ENCODE peak calls at places on chromosomes 5 and 9, in nine cellular contexts. R is heart left ventricle; L is A673; N is SJSA1; Y is cardiac muscle cell; U is neuronal stem cell; D is CD8-positive, alpha-beta T cell; K is neural progenitor cell; T is heart right ventricle. F is an unnamed sample. For H3K9me3 and H3K4me1, the result is how much of the 10 kb centered on the place peaks cover.

GRCh38 chr9:113548221-113549041 is 84.9 kb downstream of the RGS3 start:
- DNase-seq in R (peak), L (no peak), N (peak), Y (peak), U (no peak), D (no peak), K (peak), T (peak), F (no peak)

GRCh38 chr5:138000102-138000723 is 32.7 kb downstream of the FAM13B start:
- DNase-seq in R (no peak), L (no peak), N (no peak), Y (peak), U (no peak), D (no peak), K (no peak), T (no peak), F (no peak)

GRCh38 chr9:15135167-15135792 is 171.7 kb downstream of the TTC39B start:
- DNase-seq in R (peak), L (peak), N (peak), Y (peak), U (peak), D (no peak), K (peak), T (no peak), F (peak)

GRCh38 chr5:120615967-120616645 is 152.0 kb downstream of the PRR16 start:
- DNase-seq in R (no peak), L (no peak), N (peak), Y (peak), U (no peak), D (no peak), K (peak), T (no peak), F (no peak)

GRCh38 chr9:128992995-128993394 is 35.1 kb downstream of the SH3GLB2 start:
- DNase-seq in R (no peak), L (no peak), N (no peak), Y (peak), U (no peak), D (no peak), K (peak), T (no peak), F (no peak)

GRCh38 chr5:58462623-58463230 is 2.8 kb upstream of the PLK2 start:
- DNase-seq in R (peak), L (peak), N (no peak), Y (peak), U (peak), D (no peak), K (peak), T (no peak), F (peak)

GRCh38 chr9:126687868-126688503 is 74.3 kb downstream of the LMX1B start:
- DNase-seq in R (no peak), L (no peak), N (no peak), Y (no peak), U (no peak), D (no peak), K (no peak), T (no peak), F (no peak)

GRCh38 chr5:68891718-68892117 is 202.1 kb upstream of the SLC30A5 start:
- DNase-seq in R (no peak), L (no peak), N (no peak), Y (no peak), U (no peak), D (no peak), K (no peak), T (no peak), F (no peak)

GRCh38 chr5:88691945-88692868 is 190.8 kb downstream of the MEF2C start:
- DNase-seq in R (no peak), L (no peak), N (no peak), Y (no peak), U (no peak), D (no peak), K (peak), T (no peak), F (no peak)

GRCh38 chr5:2621631-2622030 is 129.8 kb downstream of the IRX2 start:
- DNase-seq in R (no peak), L (no peak), N (no peak), Y (no peak), U (no peak), D (no peak), K (no peak), T (no peak), F (no peak)

GRCh38 chr5:123035320-123035949 is 1.1 kb downstream of the PPIC start:
- DNase-seq in R (peak), L (peak), N (no peak), Y (peak), U (peak), D (no peak), K (peak), T (peak), F (no peak)

GRCh38 chr5:62714246-62714645 is 135.6 kb downstream of the LRRC70 start:
- DNase-seq in R (no peak), L (no peak), N (no peak), Y (no peak), U (no peak), D (no peak), K (no peak), T (no peak), F (no peak)

GRCh38 chr5:2866622-2867372 is 115.3 kb upstream of the IRX2 start:
- DNase-seq in R (no peak), L (no peak), N (no peak), Y (no peak), U (no peak), D (no peak), K (no peak), T (no peak), F (no peak)

GRCh38 chr9:115142502-115143265 is 24.7 kb upstream of the TNC start:
- DNase-seq in R (no peak), L (no peak), N (no peak), Y (no peak), U (no peak), D (no peak), K (no peak), T (no peak), F (no peak)

GRCh38 chr5:138934971-138935370 is 59.8 kb upstream of the LRRTM2 start:
- DNase-seq in R (no peak), L (no peak), N (no peak), Y (no peak), U (no peak), D (no peak), K (no peak), T (no peak), F (no peak)

GRCh38 chr5:61815343-61815742 is 483.3 kb downstream of the ZSWIM6 start:
- DNase-seq in R (no peak), L (no peak), N (no peak), Y (no peak), U (no peak), D (no peak), K (no peak), T (no peak), F (no peak)

GRCh38 chr5:176769911-176770310 is 40.4 kb upstream of the UNC5A start:
- DNase-seq in R (no peak), L (no peak), N (no peak), Y (no peak), U (no peak), D (no peak), K (no peak), T (no peak), F (no peak)

GRCh38 chr9:130936285-130937117 is 2.5 kb downstream of the FIBCD1 start:
- DNase-seq in R (no peak), L (no peak), N (peak), Y (peak), U (no peak), D (no peak), K (peak), T (no peak), F (no peak)

GRCh38 chr9:12815895-12816294 is 41.1 kb downstream of the LURAP1L start:
- DNase-seq in R (no peak), L (no peak), N (no peak), Y (peak), U (no peak), D (no peak), K (no peak), T (no peak), F (no peak)

GRCh38 chr9:130426883-130427282 is 17.9 kb upstream of the ASS1 start:
- DNase-seq in R (peak), L (peak), N (peak), Y (peak), U (no peak), D (no peak), K (no peak), T (peak), F (no peak)

GRCh38 chr9:77158772-77159513 is 18.4 kb upstream of the VPS13A start:
- DNase-seq in R (no peak), L (no peak), N (no peak), Y (peak), U (no peak), D (no peak), K (no peak), T (no peak), F (no peak)

GRCh38 chr9:72586388-72587160 is 65.2 kb downstream of the TMC1 start:
- DNase-seq in R (no peak), L (peak), N (no peak), Y (peak), U (no peak), D (no peak), K (no peak), T (no peak), F (peak)

GRCh38 chr5:96053063-96053735 is 91.5 kb upstream of the ELL2 start:
- DNase-seq in R (no peak), L (no peak), N (no peak), Y (no peak), U (no peak), D (no peak), K (no peak), T (no peak), F (no peak)

GRCh38 chr5:122871669-122872068 is 26.3 kb downstream of the SNX24 start:
- DNase-seq in R (no peak), L (no peak), N (peak), Y (no peak), U (no peak), D (no peak), K (no peak), T (no peak), F (no peak)

GRCh38 chr5:96743065-96743768 is 64.5 kb downstream of the ERAP1 start:
- DNase-seq in R (no peak), L (peak), N (peak), Y (peak), U (no peak), D (no peak), K (no peak), T (peak), F (no peak)

GRCh38 chr5:171595801-171596231 is 176.4 kb downstream of the FGF18 start:
- DNase-seq in R (no peak), L (no peak), N (peak), Y (peak), U (no peak), D (no peak), K (no peak), T (no peak), F (no peak)

GRCh38 chr5:178784391-178784790 is 53.9 kb upstream of the ZNF354A start:
- DNase-seq in R (no peak), L (no peak), N (no peak), Y (no peak), U (no peak), D (no peak), K (no peak), T (no peak), F (no peak)
- H3K9me3 ChIP-seq in R (under half), L (under half), N (under half), Y (under half), U (under half), D (under half), K (under half), T (under half), F (under half)

GRCh38 chr5:66826263-66826662 is 230.1 kb downstream of the MAST4 start:
- DNase-seq in R (no peak), L (no peak), N (no peak), Y (no peak), U (no peak), D (no peak), K (no peak), T (no peak), F (no peak)
- H3K27ac ChIP-seq in R (peak), L (no peak), N (no peak), Y (peak), U (no peak), D (no peak), K (no peak), T (peak), F (no peak)

GRCh38 chr5:141493500-141494422 is 4.9 kb downstream of the PCDHGC5 start:
- DNase-seq in R (no peak), L (no peak), N (no peak), Y (peak), U (no peak), D (no peak), K (no peak), T (no peak), F (no peak)
- H3K4me1 ChIP-seq in R (under half), L (half or more), N (under half), Y (under half), U (under half), D (under half), K (under half), T (under half), F (under half)

GRCh38 chr5:141422742-141423291 is 2.0 kb downstream of the PCDHGA11 start:
- DNase-seq in R (no peak), L (no peak), N (no peak), Y (no peak), U (no peak), D (no peak), K (no peak), T (no peak), F (no peak)

GRCh38 chr5:141419074-141419880 is 1.6 kb upstream of the PCDHGA11 start:
- DNase-seq in R (no peak), L (no peak), N (no peak), Y (no peak), U (no peak), D (no peak), K (no peak), T (no peak), F (no peak)

GRCh38 chr5:141420855-141421488 is at the start of gene PCDHGA11:
- DNase-seq in R (no peak), L (peak), N (no peak), Y (peak), U (no peak), D (no peak), K (peak), T (no peak), F (no peak)

DNA sequence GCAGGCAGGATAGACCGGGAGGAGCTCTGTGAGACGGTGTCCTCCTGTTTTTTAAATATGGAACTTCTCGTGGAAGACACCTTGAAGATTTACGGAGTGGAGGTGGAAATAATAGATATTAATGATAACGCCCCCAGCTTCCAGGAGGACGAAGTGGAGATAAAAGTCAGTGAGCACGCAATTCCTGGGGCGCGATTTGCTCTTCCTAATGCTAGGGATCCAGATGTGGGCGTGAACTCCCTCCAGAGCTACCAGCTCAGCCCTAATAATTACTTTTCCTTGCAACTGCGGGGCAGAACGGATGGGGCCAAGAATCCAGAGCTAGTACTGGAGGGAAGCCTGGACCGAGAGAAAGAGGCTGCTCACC is 621 bp downstream of the PCDHGA11 start:
- DNase-seq in R (no peak), L (peak), N (no peak), Y (no peak), U (no peak), D (no peak), K (no peak), T (no peak), F (no peak)
- H3K9me3 ChIP-seq in R (half or more), L (half or more), N (under half), Y (under half), U (half or more), D (under half), K (half or more), T (half or more), F (under half)

F was measured in CD4-positive, alpha-beta memory T cell.